ENCODE peak calls at places on chromosome 7, in five cellular contexts. One of them, this sample, is unnamed.

GRCh38 chr7:54831644-54832095 is 72.7 kb upstream of the SEC61G start:
- DNase-seq in fibroblast of lung: no peak
- DNase-seq in A172: peak
- DNase-seq in AG10803: no peak
- DNase-seq in stimulated activated CD8-positive, alpha-beta memory T cell treated with anti-CD3 and anti-CD28 coated beads, Interleukin-2, amount 100 ng/mL, for 1 hour: no peak
- DNase-seq in this sample: no peak

GRCh38 chr7:24788956-24789576 is 31.8 kb upstream of the GSDME start:
- DNase-seq in AG10803: no peak
- DNase-seq in fibroblast of lung: no peak
- DNase-seq in A172: no peak
- DNase-seq in stimulated activated CD8-positive, alpha-beta memory T cell treated with anti-CD3 and anti-CD28 coated beads, Interleukin-2, amount 100 ng/mL, for 1 hour: no peak
- DNase-seq in this sample: no peak

GRCh38 chr7:8205572-8205971 is 56.4 kb downstream of the ICA1 start:
- DNase-seq in fibroblast of lung: no peak
- DNase-seq in AG10803: no peak
- DNase-seq in stimulated activated CD8-positive, alpha-beta memory T cell treated with anti-CD3 and anti-CD28 coated beads, Interleukin-2, amount 100 ng/mL, for 1 hour: no peak
- DNase-seq in A172: no peak
- DNase-seq in this sample: no peak

GRCh38 chr7:32068411-32068905 is 1.7 kb downstream of the PDE1C start:
- DNase-seq in stimulated activated CD8-positive, alpha-beta memory T cell treated with anti-CD3 and anti-CD28 coated beads, Interleukin-2, amount 100 ng/mL, for 1 hour: no peak
- DNase-seq in fibroblast of lung: no peak
- DNase-seq in AG10803: no peak
- DNase-seq in A172: peak
- DNase-seq in this sample: no peak

GRCh38 chr7:116159711-116160110 is 50.6 kb upstream of the TES start:
- DNase-seq in A172: no peak
- DNase-seq in stimulated activated CD8-positive, alpha-beta memory T cell treated with anti-CD3 and anti-CD28 coated beads, Interleukin-2, amount 100 ng/mL, for 1 hour: no peak
- DNase-seq in AG10803: no peak
- DNase-seq in fibroblast of lung: no peak
- DNase-seq in this sample: no peak

GRCh38 chr7:157759246-157759805 is 422.5 kb downstream of the DNAJB6 start:
- DNase-seq in A172: no peak
- DNase-seq in AG10803: no peak
- DNase-seq in fibroblast of lung: no peak
- DNase-seq in stimulated activated CD8-positive, alpha-beta memory T cell treated with anti-CD3 and anti-CD28 coated beads, Interleukin-2, amount 100 ng/mL, for 1 hour: no peak
- DNase-seq in this sample: no peak

GRCh38 chr7:92644406-92645113 is 54.4 kb upstream of the FAM133B start:
- DNase-seq in stimulated activated CD8-positive, alpha-beta memory T cell treated with anti-CD3 and anti-CD28 coated beads, Interleukin-2, amount 100 ng/mL, for 1 hour: no peak
- DNase-seq in A172: no peak
- DNase-seq in fibroblast of lung: peak
- DNase-seq in AG10803: peak
- DNase-seq in this sample: no peak

GRCh38 chr7:155785536-155785935 is 26.7 kb downstream of the SHH start:
- DNase-seq in stimulated activated CD8-positive, alpha-beta memory T cell treated with anti-CD3 and anti-CD28 coated beads, Interleukin-2, amount 100 ng/mL, for 1 hour: no peak
- DNase-seq in AG10803: no peak
- DNase-seq in fibroblast of lung: peak
- DNase-seq in A172: peak
- DNase-seq in this sample: no peak

GRCh38 chr7:127874049-127874636 is 157.1 kb downstream of the LRRC4 start:
- DNase-seq in AG10803: no peak
- DNase-seq in fibroblast of lung: no peak
- DNase-seq in stimulated activated CD8-positive, alpha-beta memory T cell treated with anti-CD3 and anti-CD28 coated beads, Interleukin-2, amount 100 ng/mL, for 1 hour: no peak
- DNase-seq in A172: no peak
- DNase-seq in this sample: no peak

GRCh38 chr7:100221767-100222444 is 2.2 kb downstream of the PVRIG start:
- DNase-seq in A172: no peak
- DNase-seq in AG10803: no peak
- DNase-seq in fibroblast of lung: no peak
- DNase-seq in stimulated activated CD8-positive, alpha-beta memory T cell treated with anti-CD3 and anti-CD28 coated beads, Interleukin-2, amount 100 ng/mL, for 1 hour: no peak
- DNase-seq in this sample: no peak

GRCh38 chr7:41855798-41856197 is 152.9 kb upstream of the INHBA start:
- DNase-seq in AG10803: peak
- DNase-seq in stimulated activated CD8-positive, alpha-beta memory T cell treated with anti-CD3 and anti-CD28 coated beads, Interleukin-2, amount 100 ng/mL, for 1 hour: no peak
- DNase-seq in A172: no peak
- DNase-seq in fibroblast of lung: no peak
- DNase-seq in this sample: no peak

GRCh38 chr7:101166909-101167644 is 1.7 kb upstream of the VGF start:
- DNase-seq in fibroblast of lung: no peak
- DNase-seq in A172: peak
- DNase-seq in AG10803: no peak
- DNase-seq in stimulated activated CD8-positive, alpha-beta memory T cell treated with anti-CD3 and anti-CD28 coated beads, Interleukin-2, amount 100 ng/mL, for 1 hour: no peak
- DNase-seq in this sample: no peak

GRCh38 chr7:152597514-152597913 is 78.4 kb downstream of the XRCC2 start:
- DNase-seq in stimulated activated CD8-positive, alpha-beta memory T cell treated with anti-CD3 and anti-CD28 coated beads, Interleukin-2, amount 100 ng/mL, for 1 hour: no peak
- DNase-seq in AG10803: peak
- DNase-seq in A172: no peak
- DNase-seq in fibroblast of lung: no peak
- DNase-seq in this sample: no peak

GRCh38 chr7:33195264-33195663 is 65.9 kb downstream of the BBS9 start:
- DNase-seq in fibroblast of lung: peak
- DNase-seq in stimulated activated CD8-positive, alpha-beta memory T cell treated with anti-CD3 and anti-CD28 coated beads, Interleukin-2, amount 100 ng/mL, for 1 hour: no peak
- DNase-seq in AG10803: peak
- DNase-seq in A172: peak
- DNase-seq in this sample: no peak

GRCh38 chr7:64494912-64495461 is 67.9 kb downstream of the ZNF680 start:
- DNase-seq in A172: no peak
- DNase-seq in AG10803: no peak
- DNase-seq in fibroblast of lung: no peak
- DNase-seq in stimulated activated CD8-positive, alpha-beta memory T cell treated with anti-CD3 and anti-CD28 coated beads, Interleukin-2, amount 100 ng/mL, for 1 hour: no peak
- DNase-seq in this sample: no peak

GRCh38 chr7:66626236-66626957 is 2.3 kb upstream of the KCTD7 start:
- DNase-seq in A172: no peak
- DNase-seq in stimulated activated CD8-positive, alpha-beta memory T cell treated with anti-CD3 and anti-CD28 coated beads, Interleukin-2, amount 100 ng/mL, for 1 hour: no peak
- DNase-seq in AG10803: peak
- DNase-seq in fibroblast of lung: peak
- DNase-seq in this sample: no peak

GRCh38 chr7:1444214-1444924 is 14.9 kb downstream of the MICALL2 start:
- DNase-seq in A172: no peak
- DNase-seq in fibroblast of lung: no peak
- DNase-seq in AG10803: no peak
- DNase-seq in stimulated activated CD8-positive, alpha-beta memory T cell treated with anti-CD3 and anti-CD28 coated beads, Interleukin-2, amount 100 ng/mL, for 1 hour: no peak
- DNase-seq in this sample: no peak

GRCh38 chr7:148987751-148988512 is 40.4 kb downstream of the PDIA4 start:
- DNase-seq in stimulated activated CD8-positive, alpha-beta memory T cell treated with anti-CD3 and anti-CD28 coated beads, Interleukin-2, amount 100 ng/mL, for 1 hour: no peak
- DNase-seq in AG10803: no peak
- DNase-seq in fibroblast of lung: no peak
- DNase-seq in A172: peak
- DNase-seq in this sample: no peak

GRCh38 chr7:114917211-114917839 is 4.6 kb upstream of the MDFIC start:
- DNase-seq in A172: no peak
- DNase-seq in AG10803: no peak
- DNase-seq in stimulated activated CD8-positive, alpha-beta memory T cell treated with anti-CD3 and anti-CD28 coated beads, Interleukin-2, amount 100 ng/mL, for 1 hour: no peak
- DNase-seq in fibroblast of lung: no peak
- DNase-seq in this sample: no peak

GRCh38 chr7:75795831-75796285 is 17.7 kb downstream of the CCL24 start:
- DNase-seq in stimulated activated CD8-positive, alpha-beta memory T cell treated with anti-CD3 and anti-CD28 coated beads, Interleukin-2, amount 100 ng/mL, for 1 hour: no peak
- DNase-seq in AG10803: no peak
- DNase-seq in A172: no peak
- DNase-seq in fibroblast of lung: peak
- DNase-seq in this sample: no peak

GRCh38 chr7:138089080-138089901 is 13.0 kb downstream of the AKR1D1 start:
- DNase-seq in fibroblast of lung: peak
- DNase-seq in stimulated activated CD8-positive, alpha-beta memory T cell treated with anti-CD3 and anti-CD28 coated beads, Interleukin-2, amount 100 ng/mL, for 1 hour: no peak
- DNase-seq in A172: peak
- DNase-seq in AG10803: peak
- DNase-seq in this sample: no peak

GRCh38 chr7:146094356-146094755 is 22.2 kb upstream of the CNTNAP2 start:
- DNase-seq in AG10803: no peak
- DNase-seq in A172: no peak
- DNase-seq in stimulated activated CD8-positive, alpha-beta memory T cell treated with anti-CD3 and anti-CD28 coated beads, Interleukin-2, amount 100 ng/mL, for 1 hour: no peak
- DNase-seq in fibroblast of lung: no peak
- DNase-seq in this sample: no peak

GRCh38 chr7:41716691-41717090 is 13.8 kb upstream of the INHBA start:
- DNase-seq in stimulated activated CD8-positive, alpha-beta memory T cell treated with anti-CD3 and anti-CD28 coated beads, Interleukin-2, amount 100 ng/mL, for 1 hour: no peak
- DNase-seq in fibroblast of lung: no peak
- DNase-seq in AG10803: no peak
- DNase-seq in A172: no peak
- DNase-seq in this sample: no peak